ENCODE peak calls at places on chromosomes 5 and 9, in six cellular contexts. U, S, M, O, H and W are unnamed samples.

GRCh38 chr9:128587453-128587852 is 35.1 kb downstream of the SPTAN1 start:
- DNase-seq in M (no peak), O (no peak), U (no peak), H (peak), S (no peak), W (no peak)

GRCh38 chr9:14318934-14319513 is 5.1 kb upstream of the NFIB start:
- DNase-seq in U (no peak), M (no peak), O (no peak), H (no peak), S (no peak), W (no peak)

GRCh38 chr5:118220491-118220890 is 767.9 kb downstream of the DTWD2 start:
- DNase-seq in S (no peak), U (no peak), O (no peak), M (no peak), H (no peak), W (no peak)

GRCh38 chr9:10855847-10856246 is 243.0 kb upstream of the PTPRD start:
- DNase-seq in O (no peak), M (no peak), U (no peak), H (no peak), S (no peak), W (no peak)

GRCh38 chr5:73960023-73960422 is 334.0 kb downstream of the ARHGEF28 start:
- DNase-seq in H (no peak), U (no peak), O (no peak), S (no peak), M (no peak), W (no peak)

GRCh38 chr5:15785636-15786035 is 285.7 kb downstream of the FBXL7 start:
- DNase-seq in H (no peak), M (no peak), U (no peak), O (no peak), S (no peak), W (no peak)

GRCh38 chr9:112006361-112007020 is 109.9 kb downstream of the UGCG start:
- DNase-seq in M (no peak), S (no peak), H (no peak), U (no peak), O (no peak), W (no peak)

GRCh38 chr5:135138116-135138850 is 104.3 kb upstream of the PITX1 start:
- DNase-seq in U (no peak), O (no peak), S (no peak), H (no peak), M (peak), W (no peak)

GRCh38 chr5:15326471-15326870 is 173.5 kb upstream of the FBXL7 start:
- DNase-seq in M (peak), U (no peak), S (no peak), H (no peak), O (no peak), W (no peak)

GRCh38 chr5:111704452-111705085 is 52.4 kb downstream of the NREP start:
- DNase-seq in O (no peak), H (no peak), U (no peak), M (peak), S (no peak), W (no peak)

GRCh38 chr9:38689678-38690077 is 30.3 kb downstream of the FAM240B start:
- DNase-seq in U (no peak), M (no peak), S (no peak), O (peak), H (no peak), W (peak)

GRCh38 chr9:86754581-86754980 is 192.7 kb downstream of the GAS1 start:
- DNase-seq in M (no peak), H (no peak), U (no peak), O (no peak), S (no peak), W (no peak)

GRCh38 chr5:87924451-87924850 is 344.2 kb downstream of the TMEM161B start:
- DNase-seq in S (no peak), M (no peak), H (no peak), U (no peak), O (no peak), W (no peak)

GRCh38 chr5:9782806-9783560 is 152.8 kb upstream of the TAS2R1 start:
- DNase-seq in S (no peak), O (no peak), M (no peak), H (no peak), U (no peak), W (no peak)

GRCh38 chr5:21774791-21775190 is 1078.4 kb downstream of the CDH12 start:
- DNase-seq in H (no peak), S (no peak), O (no peak), U (peak), M (peak), W (no peak)

GRCh38 chr9:16626577-16627130 is 243.8 kb downstream of the BNC2 start:
- DNase-seq in U (peak), O (no peak), M (peak), H (no peak), S (peak), W (no peak)

GRCh38 chr9:125510980-125511379 is 196.0 kb downstream of the MAPKAP1 start:
- DNase-seq in U (no peak), S (no peak), O (no peak), H (no peak), M (no peak), W (no peak)

GRCh38 chr5:3596261-3596825 is 711 bp downstream of the IRX1 start:
- DNase-seq in M (no peak), S (no peak), H (no peak), U (no peak), O (no peak), W (no peak)

GRCh38 chr5:178587793-178588611 is 2.2 kb downstream of the COL23A1 start:
- DNase-seq in M (no peak), U (no peak), O (no peak), H (no peak), S (no peak), W (no peak)

GRCh38 chr5:176396330-176396729 is 7.8 kb downstream of the HIGD2A start:
- DNase-seq in U (no peak), H (no peak), S (no peak), M (no peak), O (no peak), W (no peak)

GRCh38 chr9:91562412-91562811 is 138.8 kb upstream of the NFIL3 start:
- DNase-seq in M (no peak), O (no peak), U (no peak), H (no peak), S (no peak), W (peak)

GRCh38 chr9:126615251-126615790 is 1.6 kb downstream of the LMX1B start:
- DNase-seq in O (no peak), M (no peak), H (peak), U (no peak), S (no peak), W (no peak)

GRCh38 chr5:71816307-71816706 is 97.2 kb downstream of the CARTPT start:
- DNase-seq in S (no peak), H (no peak), M (no peak), U (no peak), O (no peak), W (no peak)

GRCh38 chr5:4553968-4554367 is 586.2 kb upstream of the ADAMTS16 start:
- DNase-seq in U (no peak), H (no peak), M (no peak), O (no peak), S (no peak), W (no peak)

GRCh38 chr5:135155616-135156214 is 121.7 kb upstream of the PITX1 start:
- DNase-seq in O (no peak), M (no peak), U (no peak), H (no peak), S (no peak), W (no peak)

GRCh38 chr5:124234022-124234899 is 512.2 kb downstream of the ZNF608 start:
- DNase-seq in H (no peak), M (no peak), O (no peak), U (no peak), S (no peak), W (no peak)

GRCh38 chr9:132249123-132249522 is 87.3 kb downstream of the NTNG2 start:
- DNase-seq in S (no peak), O (peak), M (no peak), H (no peak), U (no peak), W (no peak)

GRCh38 chr9:121350993-121351561 is 19.0 kb downstream of the STOM start:
- DNase-seq in M (peak), O (peak), S (no peak), H (no peak), U (no peak), W (no peak)

GRCh38 chr5:173890195-173890951 is 2.2 kb downstream of the CPEB4 start:
- DNase-seq in O (peak), U (peak), S (no peak), H (no peak), M (no peak), W (no peak)

GRCh38 chr5:39009981-39010380 is 64.2 kb downstream of the RICTOR start:
- DNase-seq in U (no peak), H (no peak), M (no peak), S (no peak), O (no peak), W (no peak)

GRCh38 chr9:73148447-73148937 is 3.2 kb upstream of the ANXA1 start:
- DNase-seq in S (no peak), M (no peak), U (no peak), H (no peak), O (no peak), W (no peak)

GRCh38 chr5:37714756-37715155 is 125.1 kb downstream of the GDNF start:
- DNase-seq in M (no peak), U (no peak), O (no peak), H (no peak), S (no peak), W (peak)